ENCODE peak calls at places on chromosomes 12 and 14, in ten cellular contexts. I is activated CD4-positive, CD25-positive, alpha-beta regulatory T cell treated with anti-CD3 and anti-CD28 coated beads, Interleukin-2, amount 50 U/mL, for 16 hours; F is esophagus squamous epithelium; J is amniotic epithelial cell; Q is fibroblast of the aortic adventitia; O is BE2C; Y is T-helper 2 cell; W is dermis microvascular lymphatic vessel endothelial cell; P is stimulated activated CD8-positive, alpha-beta memory T cell treated with anti-CD3 and anti-CD28 coated beads, Interleukin-2, amount 100 ng/mL, for 1 hour; N is CD4-positive, alpha-beta T cell. K is an unnamed sample.

GRCh38 chr12:4506870-4507269 is 31.8 kb upstream of the RAD51AP1 start:
- DNase-seq in F (no peak), J (peak; percentile 83), O (no peak), Y (no peak), N (no peak), I (peak; percentile 2), P (no peak), Q (peak; percentile 17), W (no peak), K (no peak)

GRCh38 chr14:64110832-64111231 is 183.3 kb downstream of the ESR2 start:
- DNase-seq in W (no peak), F (no peak), I (no peak), O (no peak), N (no peak), J (peak; percentile 25), Q (no peak), P (no peak), Y (no peak), K (no peak)

GRCh38 chr12:131828671-131829350 is 618 bp downstream of the MMP17 start:
- DNase-seq in I (no peak), Q (no peak), J (no peak), Y (no peak), O (peak; percentile 35), F (no peak), N (no peak), P (no peak), W (no peak), K (no peak)

GRCh38 chr12:17971850-17972249 is 118.1 kb downstream of the RERGL start:
- DNase-seq in I (no peak), J (peak; percentile 1), O (no peak), Q (no peak), Y (no peak), N (no peak), F (no peak), W (no peak), P (no peak), K (no peak)

GRCh38 chr14:95523818-95524448 is 7.5 kb upstream of the SYNE3 start:
- DNase-seq in O (no peak), W (no peak), P (no peak), J (peak; percentile 58), F (no peak), N (no peak), Q (peak; percentile 87), I (no peak), Y (no peak), K (no peak)

GRCh38 chr14:30272848-30273563 is 286.0 kb upstream of the G2E3 start:
- DNase-seq in F (no peak), O (no peak), Q (no peak), J (no peak), N (no peak), W (no peak), I (no peak), Y (no peak), P (no peak), K (no peak)

GRCh38 chr14:29462271-29462670 is 465.4 kb downstream of the PRKD1 start:
- DNase-seq in J (no peak), W (no peak), Q (no peak), P (no peak), Y (no peak), F (no peak), O (peak; percentile 36), I (no peak), N (no peak), K (no peak)

GRCh38 chr14:57833304-57833703 is 32.6 kb downstream of the SLC35F4 start:
- DNase-seq in Q (peak; percentile 96), Y (no peak), O (no peak), W (no peak), I (no peak), F (no peak), P (no peak), J (peak; percentile 81), N (no peak), K (no peak)

GRCh38 chr14:101237241-101237616 is 324.1 kb upstream of the DIO3 start:
- DNase-seq in Q (no peak), O (no peak), J (no peak), P (no peak), Y (no peak), I (no peak), N (no peak), W (no peak), F (no peak), K (peak; percentile 47)

GRCh38 chr12:106093246-106093645 is 45.5 kb downstream of the NUAK1 start:
- DNase-seq in J (peak; percentile 64), I (no peak), Q (no peak), F (no peak), Y (no peak), W (no peak), O (no peak), N (no peak), P (no peak), K (no peak)

GRCh38 chr14:53954551-53955233 is 1.9 kb downstream of the BMP4 start:
- DNase-seq in W (no peak), N (no peak), Q (peak; percentile 44), P (no peak), J (peak; percentile 25), F (no peak), O (no peak), I (no peak), Y (no peak), K (peak; percentile 67)

GRCh38 chr14:94113490-94113889 is 3.0 kb downstream of the IFI27 start:
- DNase-seq in N (no peak), O (peak; percentile 81), P (no peak), I (no peak), Y (no peak), J (no peak), W (peak; percentile 55), F (no peak), Q (peak; percentile 39), K (peak; percentile 58)

GRCh38 chr12:112738531-112738930 is 53.0 kb upstream of the RPH3A start:
- DNase-seq in F (no peak), P (no peak), Y (no peak), W (no peak), N (no peak), Q (peak; percentile 15), O (no peak), J (no peak), I (no peak), K (no peak)

GRCh38 chr12:87155616-87156015 is 873.6 kb downstream of the C12orf50 start:
- DNase-seq in I (no peak), W (no peak), Q (peak; percentile 89), J (peak; percentile 87), O (no peak), N (no peak), Y (no peak), F (no peak), P (no peak), K (no peak)

GRCh38 chr12:55797068-55797467 is 20.5 kb downstream of the SARNP start:
- DNase-seq in W (peak; percentile 45), O (peak; percentile 57), F (no peak), P (no peak), I (no peak), Q (peak; percentile 69), Y (no peak), N (no peak), J (peak; percentile 67), K (no peak)

GRCh38 chr12:58873496-58873895 is 46.8 kb downstream of the LRIG3 start:
- DNase-seq in I (no peak), Y (no peak), F (no peak), O (no peak), J (no peak), N (no peak), W (no peak), P (no peak), Q (no peak), K (no peak)

GRCh38 chr14:74654931-74655330 is 42.9 kb upstream of the LTBP2 start:
- DNase-seq in W (no peak), Q (no peak), F (no peak), N (no peak), I (no peak), Y (no peak), J (no peak), P (no peak), O (no peak), K (no peak)